ENCODE peak calls at places on chromosomes 13 and 19, in six cellular contexts. U, B, O, S, D and C are unnamed samples. For H3K36me3, the result is how much of the 10 kb centered on the place peaks cover.

GRCh38 chr13:28584873-28585317 is 74.0 kb upstream of the POMP start:
- DNase-seq in O (no peak), U (peak), B (no peak), S (peak), D (peak), C (no peak)

GRCh38 chr19:4877753-4878490 is 10.5 kb upstream of the PLIN3 start:
- DNase-seq in B (no peak), O (peak), U (no peak), S (no peak), D (no peak), C (no peak)

GRCh38 chr19:44948237-44948636 is 2.4 kb downstream of the APOC2 start:
- DNase-seq in O (no peak), D (no peak), U (no peak), B (no peak), S (no peak), C (no peak)

GRCh38 chr13:38577048-38577447 is 109.8 kb upstream of the FREM2 start:
- DNase-seq in O (no peak), B (no peak), S (peak), U (no peak), D (peak), C (no peak)

GRCh38 chr19:38125238-38125637 is 98.8 kb downstream of the DPF1 start:
- DNase-seq in B (no peak), U (no peak), D (no peak), S (no peak), O (no peak), C (no peak)

GRCh38 chr13:43924549-43925245 is 45.0 kb downstream of the LACC1 start:
- DNase-seq in U (no peak), D (no peak), B (no peak), S (no peak), O (no peak), C (no peak)

GRCh38 chr13:50969691-50970090 is 60.1 kb downstream of the RNASEH2B start:
- DNase-seq in U (no peak), B (no peak), O (peak), S (no peak), D (peak), C (peak)

GRCh38 chr19:46350758-46351159 is 3.9 kb downstream of the PPP5C start:
- DNase-seq in O (no peak), U (no peak), B (no peak), S (no peak), D (no peak), C (no peak)

GRCh38 chr13:99374169-99374991 is 67.2 kb upstream of the GPR183 start:
- DNase-seq in S (no peak), D (no peak), B (no peak), O (no peak), U (no peak), C (no peak)

GRCh38 chr19:13051581-13052165 is 51.0 kb downstream of the LYL1 start:
- DNase-seq in D (peak), U (peak), S (peak), O (peak), B (peak), C (peak)

GRCh38 chr19:9531933-9532332 is 6.5 kb downstream of the ZNF426 start:
- DNase-seq in S (peak), O (no peak), U (peak), D (no peak), B (no peak), C (peak)

GRCh38 chr13:92054389-92054788 is 656.0 kb downstream of the GPC5 start:
- DNase-seq in B (no peak), O (no peak), D (no peak), S (no peak), U (no peak), C (no peak)

GRCh38 chr13:50127017-50127725 is 111.9 kb downstream of the KCNRG start:
- DNase-seq in O (peak), B (peak), S (peak), D (peak), U (peak), C (no peak)

GRCh38 chr19:15666883-15667282 is 6.0 kb upstream of the CYP4F12 start:
- DNase-seq in D (no peak), B (no peak), S (no peak), O (no peak), U (no peak), C (no peak)

GRCh38 chr13:36981156-36981743 is 17.9 kb downstream of the ALG5 start:
- DNase-seq in U (peak), S (peak), D (peak), B (no peak), O (no peak), C (peak)

GRCh38 chr13:102466836-102467235 is 65.0 kb upstream of the FGF14 start:
- DNase-seq in S (no peak), D (no peak), B (no peak), U (no peak), O (no peak), C (peak)

GRCh38 chr19:49682274-49682673 is 5.2 kb downstream of the PRMT1 start:
- DNase-seq in S (no peak), B (no peak), D (no peak), O (no peak), U (no peak), C (no peak)
- H3K36me3 ChIP-seq in S (half or more), B (half or more), D (under half), O (half or more), U (under half), C (half or more)

GRCh38 chr19:14555918-14556661 is 15.8 kb downstream of the NDUFB7 start:
- DNase-seq in U (peak), O (no peak), B (no peak), D (no peak), S (peak), C (peak)
- H2AK5ac ChIP-seq in U (peak), O (no peak), B (no peak), D (no peak), S (no peak), C (no peak)

GRCh38 chr19:21833733-21834132 is 2.2 kb downstream of the ZNF43 start:
- DNase-seq in S (no peak), O (no peak), D (no peak), U (no peak), B (no peak), C (no peak)

GRCh38 chr19:21838646-21839045 is 2.7 kb upstream of the ZNF43 start:
- DNase-seq in S (no peak), D (peak), O (no peak), U (peak), B (no peak), C (no peak)

GRCh38 chr19:21839966-21840365 is 4.0 kb upstream of the ZNF43 start:
- DNase-seq in O (no peak), B (no peak), D (no peak), S (no peak), U (no peak), C (peak)

GRCh38 chr19:21835810-21836444 is at the start of gene ZNF43:
- DNase-seq in D (peak), B (peak), U (peak), O (peak), S (peak), C (peak)

DNA sequence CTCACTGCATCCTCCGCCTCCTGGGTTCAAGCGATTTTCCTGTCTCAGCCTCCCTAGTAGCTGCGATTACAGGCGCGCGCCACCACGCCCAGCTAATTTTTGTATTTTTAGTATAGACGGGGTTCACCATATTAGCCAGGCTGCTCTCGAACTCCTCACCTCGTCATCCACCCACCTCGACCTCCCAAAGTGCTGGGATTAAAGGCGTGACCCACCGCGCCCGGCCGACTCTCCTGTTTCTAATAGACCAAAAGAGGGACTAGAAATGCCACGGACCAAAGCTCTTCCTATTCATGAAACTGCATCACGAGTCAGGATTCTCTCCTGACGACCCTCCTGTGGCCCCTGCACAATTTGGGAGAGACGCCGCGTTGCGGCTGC is 563 bp downstream of the ZNF43 start:
- DNase-seq in D (no peak), U (no peak), O (no peak), B (no peak), S (no peak), C (no peak)
- H2BK5ac ChIP-seq in D (peak), U (peak), O (peak), B (peak), S (no peak), C (peak)

GRCh38 chr19:54332149-54332548 is 6.8 kb downstream of the LILRA4 start:
- DNase-seq in U (no peak), O (no peak), D (no peak), B (no peak), S (no peak), C (no peak)
- H3K36me3 ChIP-seq in U (under half), O (under half), D (under half), B (under half), S (under half), C (under half)

GRCh38 chr19:53865918-53866696 is 1.6 kb upstream of the MYADM start:
- DNase-seq in S (peak), B (peak), D (peak), O (peak), U (peak), C (peak)
- H2AK5ac ChIP-seq in S (no peak), B (peak), D (no peak), O (peak), U (peak), C (no peak)

GRCh38 chr13:110484290-110485048 is 77.1 kb downstream of the RAB20 start:
- DNase-seq in D (no peak), B (no peak), S (no peak), U (no peak), O (no peak), C (no peak)
- H2BK5ac ChIP-seq in D (peak), B (no peak), S (no peak), U (peak), O (peak), C (peak)

GRCh38 chr13:27384285-27384684 is 40.1 kb upstream of the GTF3A start:
- DNase-seq in U (no peak), B (no peak), S (no peak), D (no peak), O (no peak), C (no peak)

GRCh38 chr13:27389891-27390290 is 34.5 kb upstream of the GTF3A start:
- DNase-seq in O (no peak), D (no peak), S (no peak), U (no peak), B (no peak), C (no peak)

GRCh38 chr13:27393101-27393500 is 31.3 kb upstream of the GTF3A start:
- DNase-seq in U (no peak), B (no peak), S (no peak), D (no peak), O (no peak), C (no peak)

GRCh38 chr13:27383104-27383921 is 41.1 kb upstream of the GTF3A start:
- DNase-seq in D (peak), B (no peak), S (no peak), U (no peak), O (no peak), C (peak)

DNA sequence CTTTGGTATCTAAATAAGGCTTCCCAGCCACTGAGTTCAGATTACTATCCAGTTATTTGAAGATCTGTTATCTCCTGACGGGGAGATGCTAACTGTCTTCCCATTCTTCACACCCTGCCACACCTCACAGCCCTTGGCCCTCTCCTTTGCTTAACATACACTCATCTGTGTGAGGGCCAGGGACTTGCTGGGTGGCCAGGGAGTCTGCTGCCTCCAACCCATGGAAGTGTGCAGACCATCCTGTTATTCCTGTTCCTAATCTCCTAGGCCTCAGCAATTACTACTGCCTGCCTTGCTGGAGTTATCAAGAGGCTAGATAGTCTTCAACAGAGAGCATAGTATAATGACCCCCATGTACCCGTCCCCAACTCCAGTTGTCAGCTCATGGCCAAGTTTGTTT is 36.2 kb upstream of the GTF3A start:
- DNase-seq in U (no peak), S (no peak), O (no peak), B (no peak), D (peak), C (peak)
- H3K36me3 ChIP-seq in U (under half), S (under half), O (under half), B (under half), D (under half), C (under half)